ENCODE peak calls at places on chromosomes 5 and 9, in six cellular contexts. S, V, Y, Q, A and G are unnamed samples.

GRCh38 chr9:135087489-135087791 is at the start of gene OLFM1:
- DNase-seq in Y (no peak), V (peak), Q (no peak), S (no peak), A (peak), G (peak)

GRCh38 chr9:137218754-137219271 is 3.2 kb downstream of the RNF208 start:
- DNase-seq in S (peak), A (no peak), Q (no peak), Y (no peak), V (peak), G (peak)

GRCh38 chr5:78591227-78591626 is 57.3 kb downstream of the LHFPL2 start:
- DNase-seq in A (no peak), V (no peak), Y (no peak), Q (peak), S (peak), G (no peak)

GRCh38 chr9:16175461-16175860 is 622.6 kb downstream of the CCDC171 start:
- DNase-seq in V (no peak), Q (peak), Y (no peak), A (no peak), S (no peak), G (no peak)

GRCh38 chr5:55035480-55035879 is 11.4 kb downstream of the GZMK start:
- DNase-seq in S (no peak), A (no peak), Q (no peak), Y (no peak), V (no peak), G (no peak)

GRCh38 chr9:14373319-14373632 is 59.3 kb upstream of the NFIB start:
- DNase-seq in Q (no peak), Y (no peak), S (no peak), A (no peak), V (no peak), G (no peak)

GRCh38 chr5:3251784-3252183 is 343.8 kb upstream of the IRX1 start:
- DNase-seq in S (no peak), V (no peak), Q (no peak), Y (no peak), A (no peak), G (peak)

GRCh38 chr5:141487131-141487530 is 1.8 kb upstream of the PCDHGC5 start:
- DNase-seq in Y (no peak), V (no peak), A (no peak), Q (no peak), S (no peak), G (no peak)

GRCh38 chr9:97419315-97419867 is 7.5 kb downstream of the TDRD7 start:
- DNase-seq in S (peak), A (no peak), Q (peak), Y (no peak), V (no peak), G (no peak)

GRCh38 chr5:663436-664342 is 29.5 kb downstream of the TPPP start:
- DNase-seq in A (no peak), Q (no peak), S (no peak), Y (no peak), V (no peak), G (no peak)

GRCh38 chr9:129580211-129580915 is 40.5 kb downstream of the C9orf50 start:
- DNase-seq in V (peak), Y (no peak), A (no peak), S (peak), Q (no peak), G (no peak)

GRCh38 chr5:132013006-132013689 is 1.7 kb upstream of the ACSL6 start:
- DNase-seq in A (no peak), V (no peak), Y (no peak), S (no peak), Q (no peak), G (no peak)

GRCh38 chr9:127311239-127311741 is 46.7 kb downstream of the GARNL3 start:
- DNase-seq in A (peak), Q (peak), Y (no peak), S (peak), V (peak), G (no peak)

GRCh38 chr5:146947181-146947941 is 68.8 kb upstream of the PPP2R2B start:
- DNase-seq in V (peak), Y (no peak), A (no peak), S (no peak), Q (no peak), G (peak)